ENCODE peak calls at places on chromosomes 5 and 9, in eight cellular contexts. S, W, E, P, O, K, M and D are unnamed samples.
A peak's percentile ranks its signal among the peaks of the same experiment; 100 is the strongest.

GRCh38 chr5:151448038-151448985 is 909 bp downstream of the SLC36A1 start:
- DNase-seq in O (peak; percentile 47), K (peak; percentile 64), E (peak; percentile 63), M (no peak), W (peak; percentile 38), P (peak; percentile 43), S (peak; percentile 27), D (no peak)

GRCh38 chr5:159412284-159413046 is 82.2 kb upstream of the IL12B start:
- DNase-seq in E (no peak), W (peak; percentile 31), S (no peak), M (peak; percentile 62), P (peak; percentile 26), O (peak; percentile 12), K (no peak), D (no peak)

GRCh38 chr5:176188085-176188484 is 50.1 kb upstream of the SIMC1 start:
- DNase-seq in K (no peak), S (no peak), P (no peak), M (no peak), O (no peak), W (no peak), E (no peak), D (no peak)

GRCh38 chr9:134403292-134403681 is 77.0 kb downstream of the RXRA start:
- DNase-seq in S (no peak), E (no peak), W (no peak), K (no peak), M (no peak), O (no peak), P (peak; percentile 64), D (no peak)

GRCh38 chr9:93237535-93237934 is 53.6 kb downstream of the WNK2 start:
- DNase-seq in W (no peak), M (no peak), S (no peak), P (no peak), K (no peak), O (no peak), E (no peak), D (no peak)

GRCh38 chr5:96402500-96402899 is 30.5 kb downstream of the PCSK1 start:
- DNase-seq in K (no peak), E (no peak), O (no peak), P (no peak), M (no peak), S (no peak), W (peak; percentile 24), D (no peak)

GRCh38 chr9:123162359-123163345 is 105.7 kb downstream of the STRBP start:
- DNase-seq in W (no peak), S (no peak), O (no peak), E (no peak), P (no peak), M (no peak), K (no peak), D (no peak)

GRCh38 chr5:32000726-32001125 is 173.4 kb downstream of the GOLPH3 start:
- DNase-seq in E (no peak), S (no peak), K (no peak), O (no peak), P (no peak), M (no peak), W (no peak), D (no peak)

GRCh38 chr9:9341203-9341602 is 1271.6 kb downstream of the PTPRD start:
- DNase-seq in W (no peak), P (no peak), S (no peak), M (no peak), K (no peak), O (no peak), E (no peak), D (no peak)

GRCh38 chr9:74499770-74500583 is 2.8 kb downstream of the RORB start:
- DNase-seq in W (no peak), P (no peak), O (no peak), S (no peak), K (no peak), E (no peak), M (no peak), D (no peak)

GRCh38 chr5:150024241-150024984 is 23.9 kb downstream of the HMGXB3 start:
- DNase-seq in S (no peak), O (no peak), P (no peak), M (no peak), E (no peak), K (peak; percentile 48), W (no peak), D (no peak)

GRCh38 chr9:88604836-88605499 is 70.0 kb downstream of the NXNL2 start:
- DNase-seq in O (no peak), P (no peak), M (no peak), S (no peak), W (no peak), K (no peak), E (no peak), D (no peak)

GRCh38 chr9:4750021-4750673 is 9.1 kb upstream of the AK3 start:
- DNase-seq in K (peak; percentile 69), P (no peak), E (no peak), W (no peak), S (no peak), O (no peak), M (no peak), D (no peak)

GRCh38 chr5:159330131-159330530 is at the start of gene IL12B:
- DNase-seq in M (no peak), K (no peak), S (no peak), O (no peak), W (no peak), P (no peak), E (no peak), D (no peak)

GRCh38 chr5:97164846-97165245 is 18.2 kb downstream of the RIOK2 start:
- DNase-seq in O (no peak), W (no peak), P (no peak), M (no peak), S (no peak), E (no peak), K (no peak), D (no peak)

GRCh38 chr9:97510797-97511761 is 9.6 kb downstream of the TMOD1 start:
- DNase-seq in E (no peak), P (no peak), M (peak; percentile 84), O (no peak), W (no peak), K (peak; percentile 69), S (no peak), D (no peak)

GRCh38 chr5:34008721-34009120 is 871 bp upstream of the AMACR start:
- DNase-seq in O (no peak), K (no peak), W (no peak), M (no peak), P (no peak), E (no peak), S (no peak), D (no peak)

GRCh38 chr5:59380350-59380951 is 513.1 kb downstream of the PDE4D start:
- DNase-seq in O (no peak), P (no peak), S (peak; percentile 50), M (peak; percentile 76), W (peak; percentile 56), K (peak; percentile 13), E (no peak), D (no peak)

GRCh38 chr5:173453167-173453566 is 125.0 kb upstream of the STC2 start:
- DNase-seq in K (no peak), P (no peak), W (no peak), O (no peak), E (no peak), S (no peak), M (no peak), D (no peak)

GRCh38 chr5:137622850-137623249 is 113.0 kb downstream of the KLHL3 start:
- DNase-seq in W (peak; percentile 90), O (no peak), M (peak; percentile 9), P (peak; percentile 86), S (peak; percentile 64), K (no peak), E (peak; percentile 76), D (no peak)

DNA sequence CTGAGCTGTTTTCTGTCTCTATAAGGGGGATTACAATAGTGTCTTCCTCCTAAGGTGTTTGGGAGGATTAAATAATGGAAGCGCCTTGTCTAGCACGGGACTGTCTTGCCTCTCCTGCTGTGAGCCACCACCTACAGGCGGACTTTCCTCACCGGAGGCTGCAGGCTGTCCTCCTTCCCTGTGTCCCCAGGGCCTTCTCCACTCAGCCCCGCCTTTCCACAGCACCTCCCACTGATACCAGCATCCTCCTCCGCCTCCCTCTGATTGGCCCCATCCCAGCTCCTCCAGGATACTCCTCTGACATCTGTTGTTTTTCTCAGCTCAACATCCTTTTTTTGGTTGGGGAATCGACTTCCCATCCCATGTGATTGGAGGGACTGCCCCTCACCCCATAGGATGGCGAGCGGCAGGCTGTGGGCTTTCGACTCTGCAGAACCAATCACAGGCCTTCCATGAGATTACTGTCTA is 851 bp upstream of the ZDHHC12 start:
- DNase-seq in P (peak; percentile 59), K (peak; percentile 88), O (peak; percentile 83), S (peak; percentile 20), W (peak; percentile 72), E (peak; percentile 89), M (peak; percentile 32), D (no peak)
- TF ChIP-seq POLR2A in P (no peak), K (peak; percentile 14), O (peak; percentile 49), S (no peak), W (no peak), E (no peak), M (no peak), D (no peak)

GRCh38 chr9:89686134-89686533 is 81.3 kb downstream of the GADD45G start:
- DNase-seq in P (no peak), W (no peak), E (no peak), M (no peak), O (no peak), S (no peak), K (no peak), D (no peak)

GRCh38 chr9:89683626-89684025 is 78.8 kb downstream of the GADD45G start:
- DNase-seq in S (no peak), E (no peak), O (no peak), M (no peak), K (no peak), P (no peak), W (no peak), D (no peak)

GRCh38 chr9:89685698-89686097 is 80.9 kb downstream of the GADD45G start:
- DNase-seq in O (no peak), M (no peak), W (no peak), P (no peak), K (no peak), E (no peak), S (no peak), D (no peak)

GRCh38 chr9:89684218-89684617 is 79.4 kb downstream of the GADD45G start:
- DNase-seq in E (no peak), M (no peak), S (no peak), P (no peak), K (no peak), W (peak; percentile 70), O (no peak), D (no peak)

GRCh38 chr9:89684912-89685636 is 80.3 kb downstream of the GADD45G start:
- DNase-seq in E (no peak), O (no peak), P (peak; percentile 43), S (no peak), K (no peak), M (no peak), W (peak; percentile 42), D (no peak)
- TF ChIP-seq POLR2AphosphoS5 in E (no peak), O (no peak), P (no peak), S (no peak), K (no peak), M (no peak), W (no peak), D (no peak)

GRCh38 chr9:6123402-6123801 is 92.2 kb upstream of the IL33 start:
- DNase-seq in P (no peak), S (no peak), W (no peak), K (no peak), M (no peak), E (no peak), O (no peak), D (no peak)
- TF ChIP-seq EP300 in P (no peak), S (no peak), W (no peak), K (no peak), M (no peak), E (no peak), O (no peak), D (no peak)

GRCh38 chr5:88675758-88676636 is 207.0 kb downstream of the MEF2C start:
- DNase-seq in W (no peak), M (no peak), S (no peak), P (no peak), E (no peak), O (peak; percentile 59), K (peak; percentile 41), D (no peak)
- TF ChIP-seq POLR2A in W (no peak), M (no peak), S (no peak), P (no peak), E (no peak), O (no peak), K (no peak), D (no peak)